ENCODE peak calls at places on chromosomes 13 and 19, in four cellular contexts. H is A549, C is WTC11, F is HepG2. I is an unnamed sample.

GRCh38 chr13:97715763-97716162 is 237.7 kb upstream of the IPO5 start:
- DNase-seq in C (no peak), H (no peak), F (no peak), I (no peak)

GRCh38 chr19:2012941-2013682 is 2.4 kb downstream of the BTBD2 start:
- DNase-seq in H (no peak), F (no peak), C (no peak), I (no peak)

GRCh38 chr19:45150180-45150579 is 10.6 kb downstream of the NKPD1 start:
- DNase-seq in C (no peak), F (no peak), H (no peak), I (no peak)

GRCh38 chr19:2070436-2070827 is 19.4 kb upstream of the MKNK2 start:
- DNase-seq in C (no peak), H (no peak), F (no peak), I (no peak)

GRCh38 chr13:76245920-76246319 is 609.8 kb downstream of the LMO7 start:
- DNase-seq in F (no peak), C (no peak), H (no peak), I (no peak)

GRCh38 chr13:98544105-98544710 is 32.7 kb downstream of the STK24 start:
- DNase-seq in H (no peak), F (no peak), C (peak; percentile 35), I (no peak)

GRCh38 chr19:41705393-41706174 is 2.8 kb upstream of the CEACAM5 start:
- DNase-seq in H (peak; percentile 53), F (no peak), C (peak; percentile 77), I (peak; percentile 43)

GRCh38 chr19:1744822-1745563 is 8.3 kb upstream of the ONECUT3 start:
- DNase-seq in F (no peak), C (no peak), H (no peak), I (peak; percentile 34)

GRCh38 chr19:5590151-5590864 is 22.6 kb upstream of the TINCR start:
- DNase-seq in F (no peak), H (no peak), C (no peak), I (no peak)

GRCh38 chr19:10911579-10912363 is 16.7 kb downstream of the YIPF2 start:
- DNase-seq in C (no peak), H (no peak), F (no peak), I (no peak)

GRCh38 chr19:29714953-29715694 is at the start of gene C19orf12:
- DNase-seq in C (peak; percentile 61), F (peak; percentile 18), H (peak; percentile 77), I (peak; percentile 86)

GRCh38 chr13:66835040-66835628 is 395.0 kb downstream of the PCDH9 start:
- DNase-seq in C (peak; percentile 11), H (peak; percentile 66), F (peak; percentile 24), I (peak; percentile 8)

GRCh38 chr19:4352701-4353121 is 9.3 kb downstream of the MPND start:
- DNase-seq in C (peak; percentile 78), F (peak; percentile 47), H (peak; percentile 66), I (peak; percentile 72)

GRCh38 chr13:33353210-33353609 is 67.7 kb upstream of the STARD13 start:
- DNase-seq in F (no peak), H (no peak), C (no peak), I (no peak)
- TF ChIP-seq ESRRA in F (no peak), H (no peak), C (no peak), I (no peak)

GRCh38 chr13:33108620-33109019 is 92.4 kb downstream of the KL start:
- DNase-seq in H (no peak), F (no peak), C (no peak), I (no peak)

GRCh38 chr13:33109319-33109718 is 93.1 kb downstream of the KL start:
- DNase-seq in F (no peak), C (no peak), H (no peak), I (no peak)

GRCh38 chr13:33110713-33111413 is 94.6 kb downstream of the KL start:
- DNase-seq in C (no peak), H (no peak), F (no peak), I (no peak)

GRCh38 chr13:33110386-33110712 is 94.1 kb downstream of the KL start:
- DNase-seq in C (no peak), H (no peak), F (no peak), I (no peak)

GRCh38 chr13:33109801-33110200 is 93.6 kb downstream of the KL start:
- DNase-seq in F (no peak), H (peak; percentile 15), C (peak; percentile 72), I (peak; percentile 6)
- TF ChIP-seq CTCF in F (peak; percentile 54), H (no peak), C (no peak), I (peak; percentile 24)

GRCh38 chr13:47168086-47168485 is 271.2 kb upstream of the HTR2A start:
- DNase-seq in C (no peak), H (no peak), F (no peak), I (no peak)
- TF ChIP-seq ESRRA in C (no peak), H (no peak), F (no peak), I (no peak)

DNA sequence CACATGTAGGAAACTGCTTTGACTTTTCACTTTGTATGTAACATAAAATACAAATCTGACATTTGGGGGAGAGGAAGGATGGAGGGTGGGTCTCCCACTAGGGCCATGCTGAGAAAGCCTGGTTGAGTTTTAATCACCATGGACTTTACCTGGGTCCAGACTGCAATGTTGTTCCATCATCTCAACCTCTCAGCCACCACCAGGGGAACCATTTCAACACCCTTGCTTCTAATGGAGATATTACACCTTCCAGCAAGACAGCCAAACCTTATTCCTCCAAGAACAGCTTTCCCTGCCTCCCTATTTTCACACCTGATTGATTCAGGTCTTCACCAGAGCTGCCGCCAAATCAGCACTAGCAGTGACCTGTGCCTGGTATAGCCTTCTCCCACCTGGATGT is 56.0 kb downstream of the ZAR1L start:
- DNase-seq in C (no peak), H (peak; percentile 2), F (peak; percentile 28), I (no peak)
- TF ChIP-seq CTCF in C (no peak), H (no peak), F (peak; percentile 41), I (peak; percentile 12)

GRCh38 chr13:112959206-112959605 is 9.8 kb upstream of the MCF2L start:
- DNase-seq in C (no peak), H (no peak), F (peak; percentile 46), I (no peak)

GRCh38 chr13:112958127-112958989 is 10.7 kb upstream of the MCF2L start:
- DNase-seq in C (no peak), F (no peak), H (no peak), I (no peak)

GRCh38 chr13:112960671-112961070 is 8.3 kb upstream of the MCF2L start:
- DNase-seq in F (no peak), H (no peak), C (no peak), I (no peak)

GRCh38 chr13:112961457-112962369 is 7.3 kb upstream of the MCF2L start:
- DNase-seq in F (no peak), C (no peak), H (no peak), I (no peak)

GRCh38 chr13:112959701-112960542 is 9.1 kb upstream of the MCF2L start:
- DNase-seq in F (no peak), C (no peak), H (no peak), I (no peak)
- TF ChIP-seq ESRRA in F (no peak), C (no peak), H (no peak), I (no peak)

DNA sequence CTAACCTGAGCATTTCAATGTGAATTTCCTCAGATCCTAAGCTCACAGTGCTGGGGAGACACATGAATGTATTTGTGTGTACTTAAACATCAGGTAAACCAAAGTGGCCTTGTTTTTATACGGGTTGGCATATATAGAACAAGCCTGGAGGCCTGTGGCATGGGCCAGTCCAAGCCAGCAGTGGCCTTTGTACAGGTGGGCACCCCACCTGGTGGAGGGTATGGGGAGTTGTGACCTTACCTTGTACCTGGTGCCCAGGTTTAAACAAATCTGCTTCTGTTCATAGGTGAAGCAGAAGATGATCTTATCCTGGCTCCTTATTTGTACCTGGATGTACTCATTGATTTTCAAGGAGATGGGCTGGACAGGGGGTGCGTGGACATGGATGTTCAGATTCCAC is 71.0 kb downstream of the ERICH6B start:
- DNase-seq in F (no peak), C (no peak), H (no peak), I (no peak)
- TF ChIP-seq CTCF in F (no peak), C (no peak), H (no peak), I (no peak)

DNA sequence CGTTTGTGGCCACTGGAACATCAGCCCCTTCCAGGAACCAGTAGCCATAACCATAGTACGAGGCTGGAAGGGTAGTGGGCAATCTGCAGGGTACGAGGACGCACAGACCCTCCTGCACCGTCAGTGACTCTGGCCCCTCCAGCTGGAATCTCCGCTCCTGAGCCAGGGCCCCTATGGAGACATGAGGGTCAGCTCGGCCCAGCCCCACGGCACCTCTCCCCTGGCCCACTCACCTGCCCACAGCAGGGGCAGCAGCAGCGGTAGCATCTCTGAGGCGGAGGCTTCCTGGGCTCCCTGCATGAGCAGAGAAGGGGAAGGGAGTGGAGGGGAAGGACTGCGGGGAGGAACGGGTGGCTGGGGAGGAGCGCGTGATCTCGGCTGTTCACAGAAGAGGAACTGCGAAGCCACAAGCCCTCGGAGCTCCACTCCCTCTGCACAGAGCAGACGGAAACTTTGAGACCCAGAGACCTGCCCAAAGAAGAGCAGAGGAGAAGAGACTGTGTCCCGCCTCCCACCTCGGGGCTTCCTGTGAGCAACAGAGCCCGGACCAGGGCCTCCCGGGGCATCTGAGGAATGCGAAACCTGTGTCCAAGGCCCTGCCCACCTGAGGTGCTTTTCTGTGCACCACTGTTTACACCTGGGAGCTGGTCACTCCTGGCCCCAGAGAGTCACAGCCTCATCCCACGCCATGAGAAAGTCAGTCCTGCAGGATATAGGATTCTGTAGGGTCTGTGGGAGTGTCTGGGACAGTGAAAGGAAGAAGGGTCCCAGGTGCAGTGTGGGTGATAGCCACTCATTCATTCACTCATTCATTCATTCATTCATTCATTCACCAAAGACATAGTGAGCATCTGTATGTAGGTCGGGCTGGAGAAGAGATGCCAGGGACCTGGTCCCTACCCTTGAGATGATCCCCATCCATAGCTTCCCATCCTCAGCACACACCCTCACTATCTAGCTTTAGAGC is at the start of gene SIGLEC6:
- DNase-seq in H (no peak), F (no peak), C (peak; percentile 48), I (no peak)
- TF ChIP-seq ESRRA in H (no peak), F (no peak), C (no peak), I (peak; percentile 61)